ENCODE peak calls at places on chromosome 1, in six cellular contexts. One of them, this sample, is unnamed.

GRCh38 chr1:20100632-20101355 is 18.5 kb downstream of the PLA2G2D start:
- DNase-seq in ascending aorta: no peak
- DNase-seq in epithelial cell of esophagus: peak; percentile 65
- DNase-seq in DMS153: peak; percentile 41
- DNase-seq in memory B cell: peak; percentile 50
- DNase-seq in A673: peak; percentile 62
- DNase-seq in this sample: peak; percentile 65

GRCh38 chr1:1397839-1398523 is 1.2 kb downstream of the CCNL2 start:
- DNase-seq in ascending aorta: no peak
- DNase-seq in epithelial cell of esophagus: peak; percentile 70
- DNase-seq in DMS153: no peak
- DNase-seq in memory B cell: no peak
- DNase-seq in A673: no peak
- DNase-seq in this sample: no peak

GRCh38 chr1:165456114-165456513 is 11.2 kb upstream of the RXRG start:
- DNase-seq in ascending aorta: no peak
- DNase-seq in epithelial cell of esophagus: peak; percentile 58
- DNase-seq in DMS153: peak; percentile 90
- DNase-seq in memory B cell: no peak
- DNase-seq in A673: no peak
- DNase-seq in this sample: no peak

GRCh38 chr1:15525043-15525958 is 1.3 kb upstream of the CASP9 start:
- DNase-seq in ascending aorta: peak; percentile 96
- DNase-seq in epithelial cell of esophagus: peak; percentile 6
- DNase-seq in DMS153: no peak
- DNase-seq in memory B cell: peak; percentile 98
- DNase-seq in A673: peak; percentile 14
- DNase-seq in this sample: peak; percentile 88

GRCh38 chr1:149848340-149848771 is 51.0 kb upstream of the BOLA1 start:
- DNase-seq in ascending aorta: no peak
- DNase-seq in epithelial cell of esophagus: peak; percentile 19
- DNase-seq in DMS153: no peak
- DNase-seq in memory B cell: no peak
- DNase-seq in A673: peak; percentile 52
- DNase-seq in this sample: no peak

GRCh38 chr1:40495315-40495903 is 13.2 kb upstream of the EXO5 start:
- DNase-seq in ascending aorta: no peak
- DNase-seq in epithelial cell of esophagus: no peak
- DNase-seq in DMS153: no peak
- DNase-seq in memory B cell: no peak
- DNase-seq in A673: no peak
- DNase-seq in this sample: no peak

GRCh38 chr1:39902121-39902807 is 547 bp upstream of the MYCL start:
- DNase-seq in ascending aorta: no peak
- DNase-seq in epithelial cell of esophagus: peak; percentile 84
- DNase-seq in DMS153: peak; percentile 99
- DNase-seq in memory B cell: peak; percentile 66
- DNase-seq in A673: no peak
- DNase-seq in this sample: no peak

GRCh38 chr1:222283147-222283768 is 264.6 kb downstream of the HHIPL2 start:
- DNase-seq in ascending aorta: no peak
- DNase-seq in epithelial cell of esophagus: peak; percentile 62
- DNase-seq in DMS153: no peak
- DNase-seq in memory B cell: no peak
- DNase-seq in A673: no peak
- DNase-seq in this sample: peak; percentile 10